ENCODE peak calls at places on chromosomes 4 and X, in nine cellular contexts. V, L, T, J, C, D, Z, K and W are unnamed samples.

GRCh38 chr4:140126261-140126660 is 27.7 kb downstream of the MAML3 start:
- DNase-seq in V (no peak), L (peak), T (no peak), J (no peak), C (no peak), D (no peak), Z (no peak), K (no peak), W (no peak)

GRCh38 chr4:107044170-107044569 is 8.1 kb upstream of the DKK2 start:
- DNase-seq in V (peak), L (no peak), T (no peak), J (no peak), C (no peak), D (no peak), Z (no peak), K (no peak), W (no peak)

GRCh38 chrX:101691823-101692222 is 32.2 kb upstream of the ARMCX2 start:
- DNase-seq in V (no peak), L (no peak), T (no peak), J (no peak), C (no peak), D (no peak), Z (no peak), K (no peak), W (peak)

GRCh38 chrX:12441376-12442128 is 303.3 kb downstream of the FRMPD4 start:
- DNase-seq in V (no peak), L (peak), T (no peak), J (no peak), C (peak), D (no peak), Z (no peak), K (peak), W (no peak)

GRCh38 chrX:148722966-148723365 is 222.5 kb downstream of the AFF2 start:
- DNase-seq in V (no peak), L (no peak), T (no peak), J (no peak), C (peak), D (no peak), Z (no peak), K (no peak), W (no peak)

GRCh38 chr4:179415842-179416223 is 1973.6 kb upstream of the AGA start:
- DNase-seq in V (no peak), L (no peak), T (no peak), J (no peak), C (peak), D (no peak), Z (peak), K (no peak), W (no peak)

GRCh38 chrX:77003530-77003929 is 443.7 kb upstream of the FGF16 start:
- DNase-seq in V (no peak), L (no peak), T (no peak), J (no peak), C (no peak), D (no peak), Z (no peak), K (no peak), W (no peak)

GRCh38 chr4:56067826-56068225 is 119.1 kb downstream of the CEP135 start:
- DNase-seq in V (no peak), L (no peak), T (no peak), J (no peak), C (no peak), D (no peak), Z (no peak), K (no peak), W (no peak)

GRCh38 chr4:73752424-73752823 is 12.1 kb downstream of the CXCL8 start:
- DNase-seq in V (no peak), L (no peak), T (no peak), J (no peak), C (no peak), D (no peak), Z (no peak), K (no peak), W (no peak)

GRCh38 chr4:68342139-68342538 is 7.8 kb downstream of the YTHDC1 start:
- DNase-seq in V (no peak), L (peak), T (no peak), J (no peak), C (peak), D (no peak), Z (peak), K (no peak), W (peak)

GRCh38 chr4:77367638-77368037 is 210.6 kb downstream of the CCNG2 start:
- DNase-seq in V (peak), L (no peak), T (no peak), J (no peak), C (no peak), D (no peak), Z (no peak), K (no peak), W (no peak)

GRCh38 chrX:46376246-46376885 is 168.9 kb downstream of the ZNF674 start:
- DNase-seq in V (peak), L (peak), T (no peak), J (no peak), C (peak), D (peak), Z (peak), K (peak), W (peak)

GRCh38 chr4:58665649-58666048 is 1555.5 kb upstream of the IGFBP7 start:
- DNase-seq in V (no peak), L (no peak), T (no peak), J (no peak), C (no peak), D (no peak), Z (no peak), K (no peak), W (no peak)

GRCh38 chr4:149823770-149824221 is 8.2 kb upstream of the IQCM start:
- DNase-seq in V (no peak), L (peak), T (no peak), J (no peak), C (peak), D (no peak), Z (no peak), K (peak), W (peak)

GRCh38 chr4:121221201-121221600 is 57.1 kb upstream of the TNIP3 start:
- DNase-seq in V (no peak), L (no peak), T (no peak), J (no peak), C (no peak), D (no peak), Z (no peak), K (no peak), W (no peak)

GRCh38 chrX:48695524-48695875 is 1.0 kb upstream of the SUV39H1 start:
- DNase-seq in V (no peak), L (no peak), T (no peak), J (no peak), C (no peak), D (no peak), Z (no peak), K (no peak), W (no peak)
- H3K4me3 ChIP-seq in V (peak), L (no peak), T (peak), J (peak), C (no peak), D (no peak), Z (peak), K (no peak), W (peak)

GRCh38 chr4:185286571-185286970 is 77.2 kb downstream of the SNX25 start:
- DNase-seq in V (no peak), L (no peak), T (no peak), J (no peak), C (no peak), D (no peak), Z (no peak), K (no peak), W (no peak)

GRCh38 chr4:185283723-185284122 is 74.3 kb downstream of the SNX25 start:
- DNase-seq in V (no peak), L (peak), T (no peak), J (no peak), C (peak), D (no peak), Z (no peak), K (no peak), W (no peak)

GRCh38 chr4:185285632-185286393 is 76.4 kb downstream of the SNX25 start:
- DNase-seq in V (no peak), L (no peak), T (no peak), J (no peak), C (no peak), D (no peak), Z (no peak), K (no peak), W (no peak)

GRCh38 chr4:185280608-185281007 is 71.2 kb downstream of the SNX25 start:
- DNase-seq in V (no peak), L (no peak), T (no peak), J (no peak), C (no peak), D (no peak), Z (no peak), K (no peak), W (no peak)

DNA sequence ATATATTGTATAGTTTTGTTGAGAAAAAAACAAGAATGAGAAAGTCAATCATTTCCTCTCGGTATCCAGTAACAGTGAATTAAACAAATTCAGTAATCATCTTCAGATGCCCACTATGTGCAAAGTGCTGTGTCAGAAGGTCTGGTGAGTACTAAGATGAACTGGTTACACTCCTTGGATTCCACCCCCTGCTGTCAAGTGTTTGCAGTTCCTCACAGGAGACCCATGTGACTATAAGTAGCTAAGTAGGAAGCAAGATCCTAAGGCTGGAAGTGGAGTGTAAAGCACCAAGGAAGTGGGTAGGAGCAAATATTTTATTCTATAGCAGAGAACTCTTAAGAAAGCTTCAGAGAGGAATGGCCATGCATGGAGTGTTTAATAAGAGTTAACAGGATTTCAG is 73.6 kb downstream of the SNX25 start:
- DNase-seq in V (no peak), L (no peak), T (no peak), J (no peak), C (peak), D (no peak), Z (no peak), K (no peak), W (no peak)
- H3K4me3 ChIP-seq in V (no peak), L (no peak), T (no peak), J (no peak), C (no peak), D (no peak), Z (no peak), K (no peak), W (no peak)

GRCh38 chrX:102723456-102723855 is 2.9 kb downstream of the GPRASP3 start:
- DNase-seq in V (no peak), L (no peak), T (no peak), J (no peak), C (no peak), D (no peak), Z (no peak), K (no peak), W (no peak)
- H3K4me3 ChIP-seq in V (no peak), L (no peak), T (no peak), J (no peak), C (no peak), D (no peak), Z (no peak), K (no peak), W (no peak)

DNA sequence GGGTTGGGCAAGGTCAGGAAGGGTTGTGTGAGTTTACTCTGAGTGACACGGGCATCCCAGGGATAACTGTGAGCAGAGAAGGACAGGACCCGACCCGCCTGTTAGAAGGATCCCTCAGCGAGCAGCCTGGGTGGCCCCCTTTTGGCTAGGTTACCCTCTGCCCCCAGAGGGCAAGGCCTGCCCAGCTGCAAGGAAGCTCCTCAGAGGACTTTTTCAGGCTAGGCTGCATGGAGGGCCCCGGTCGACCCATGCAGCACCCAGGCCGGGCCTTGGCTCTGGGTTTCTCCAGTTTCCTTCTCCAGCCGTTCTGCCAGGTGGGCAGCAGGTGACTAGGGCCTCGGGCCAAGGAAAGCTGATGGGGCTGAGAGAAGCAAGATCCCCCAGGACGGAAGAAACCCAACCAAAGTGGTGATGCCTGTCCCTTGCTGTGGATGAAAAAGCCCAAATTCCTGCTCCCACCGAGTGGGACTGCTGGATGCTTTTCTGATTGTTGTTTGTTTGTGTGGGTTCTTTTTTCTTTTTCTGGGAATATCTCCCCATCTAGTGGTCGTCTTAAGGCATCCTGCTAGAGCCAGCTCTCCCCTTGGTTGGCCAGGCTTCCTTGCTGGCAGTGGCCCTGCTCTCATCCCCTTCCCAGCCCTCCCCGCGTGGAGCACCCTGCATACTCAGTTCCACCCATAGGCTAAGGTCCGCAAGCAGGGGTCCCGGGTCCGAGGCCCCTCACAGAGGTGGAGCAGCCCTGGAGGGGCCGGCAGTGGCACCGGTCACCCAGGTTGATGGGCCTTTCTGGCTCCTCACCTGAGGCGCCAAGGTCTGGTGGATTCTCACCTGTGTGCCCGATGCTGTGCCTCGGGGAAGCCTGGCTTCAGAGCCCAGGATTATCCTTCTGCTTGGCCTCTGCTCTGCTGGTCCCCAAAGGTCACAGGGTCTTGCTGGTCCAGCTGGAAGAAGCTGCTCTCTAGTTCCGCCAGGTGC is 1.8 kb downstream of the ZFP92 start:
- DNase-seq in V (no peak), L (no peak), T (no peak), J (peak), C (no peak), D (no peak), Z (no peak), K (no peak), W (no peak)
- H3K4me3 ChIP-seq in V (no peak), L (no peak), T (no peak), J (no peak), C (no peak), D (no peak), Z (no peak), K (no peak), W (no peak)

GRCh38 chrX:137425273-137425902 is 140.5 kb upstream of the ZIC3 start:
- DNase-seq in V (no peak), L (no peak), T (no peak), J (no peak), C (no peak), D (no peak), Z (no peak), K (no peak), W (no peak)

GRCh38 chrX:137428777-137429564 is 137.0 kb upstream of the ZIC3 start:
- DNase-seq in V (no peak), L (no peak), T (no peak), J (no peak), C (no peak), D (no peak), Z (no peak), K (no peak), W (no peak)

GRCh38 chrX:137427813-137428212 is 138.1 kb upstream of the ZIC3 start:
- DNase-seq in V (no peak), L (no peak), T (no peak), J (peak), C (peak), D (no peak), Z (no peak), K (no peak), W (no peak)

GRCh38 chrX:137428251-137428661 is 137.7 kb upstream of the ZIC3 start:
- DNase-seq in V (no peak), L (no peak), T (no peak), J (peak), C (no peak), D (no peak), Z (no peak), K (no peak), W (no peak)

DNA sequence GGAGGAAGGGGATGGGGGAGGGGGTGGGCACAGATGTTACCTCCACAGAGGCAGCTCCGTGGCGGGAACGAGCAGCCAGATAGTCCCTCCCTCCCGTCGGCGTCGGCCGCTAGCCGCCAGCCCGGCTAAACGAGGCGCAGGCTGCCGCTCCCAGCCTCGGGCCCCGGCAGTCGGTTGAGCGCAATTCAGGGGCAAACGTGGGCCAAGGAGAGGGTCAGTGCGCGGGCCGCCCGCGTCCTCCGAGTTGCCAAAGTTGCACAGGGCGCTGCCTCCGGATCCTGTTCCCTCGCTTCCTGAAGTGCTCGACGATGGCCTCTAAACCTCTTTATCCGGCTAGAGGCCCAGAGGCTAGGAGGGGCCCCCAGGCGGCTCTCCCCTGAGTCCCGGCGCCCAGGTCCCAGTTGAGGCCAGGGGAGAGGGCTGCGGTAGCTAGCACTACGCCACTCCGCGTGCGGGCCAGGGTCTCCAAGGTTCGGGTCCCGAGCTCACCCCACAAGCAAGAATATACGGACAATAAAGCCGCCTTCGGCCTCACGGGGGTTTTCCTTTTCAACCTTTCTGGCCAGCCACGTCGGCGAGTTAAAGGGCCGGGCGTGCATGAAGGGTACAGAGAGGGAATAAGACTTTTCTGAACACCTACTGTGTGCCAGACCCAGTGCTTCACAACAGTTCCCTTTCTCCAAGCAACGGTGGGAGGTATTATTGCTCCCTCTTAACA is 138.7 kb upstream of the ZIC3 start:
- DNase-seq in V (no peak), L (no peak), T (no peak), J (peak), C (no peak), D (no peak), Z (no peak), K (no peak), W (no peak)
- H3K4me3 ChIP-seq in V (no peak), L (peak), T (peak), J (peak), C (peak), D (no peak), Z (no peak), K (peak), W (peak)

DNA sequence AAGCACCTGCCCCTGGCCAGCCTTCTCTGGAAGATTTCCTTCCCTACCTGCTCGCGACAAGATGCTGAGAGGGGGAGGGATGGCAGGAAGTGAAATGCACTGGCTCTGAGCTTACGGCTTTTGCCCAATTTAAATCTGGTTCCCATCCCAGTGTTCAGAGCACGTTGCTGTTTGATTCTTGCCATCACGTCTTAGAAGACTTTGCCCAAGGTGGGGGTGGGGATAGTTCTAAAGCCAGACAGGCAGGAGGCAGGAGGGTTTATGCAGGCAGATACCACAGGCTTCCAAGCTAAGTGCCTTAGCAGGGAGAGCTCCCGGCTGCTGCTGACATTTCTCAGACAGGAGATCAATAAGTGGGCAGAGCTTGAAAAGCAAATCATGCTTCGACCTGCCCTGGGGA is 393.9 kb downstream of the MID1IP1 start:
- DNase-seq in V (no peak), L (no peak), T (no peak), J (no peak), C (no peak), D (no peak), Z (no peak), K (no peak), W (no peak)
- H3K4me3 ChIP-seq in V (no peak), L (no peak), T (no peak), J (no peak), C (no peak), D (no peak), Z (no peak), K (no peak), W (no peak)

GRCh38 chrX:68433981-68434299 is 645 bp upstream of the OPHN1 start:
- DNase-seq in V (no peak), L (no peak), T (no peak), J (no peak), C (no peak), D (no peak), Z (no peak), K (no peak), W (no peak)
- H3K4me3 ChIP-seq in V (no peak), L (peak), T (peak), J (peak), C (peak), D (peak), Z (peak), K (peak), W (peak)

GRCh38 chrX:10016516-10017132 is 49.5 kb downstream of the CLDN34 start:
- DNase-seq in V (no peak), L (no peak), T (no peak), J (no peak), C (no peak), D (no peak), Z (no peak), K (no peak), W (no peak)
- H3K4me3 ChIP-seq in V (peak), L (peak), T (peak), J (peak), C (peak), D (peak), Z (peak), K (peak), W (peak)